ENCODE peak calls at places on chromosomes 7 and 10, in nine cellular contexts. K, H, D, B, N, Z, V, X and L are unnamed samples.

GRCh38 chr7:156984209-156984891 is 26.1 kb downstream of the MNX1 start:
- DNase-seq in K (no peak), H (no peak), D (peak), B (no peak), N (no peak), Z (no peak), V (no peak), X (no peak), L (no peak)

GRCh38 chr7:132865766-132866531 is 215.9 kb downstream of the CHCHD3 start:
- DNase-seq in K (no peak), H (no peak), D (peak), B (no peak), N (no peak), Z (no peak), V (no peak), X (no peak), L (no peak)

GRCh38 chr10:9510626-9511025 is 1456.1 kb downstream of the GATA3 start:
- DNase-seq in K (no peak), H (no peak), D (no peak), B (no peak), N (no peak), Z (no peak), V (no peak), X (no peak), L (no peak)

GRCh38 chr7:137242616-137243015 is 100.9 kb downstream of the PTN start:
- DNase-seq in K (no peak), H (no peak), D (no peak), B (no peak), N (no peak), Z (no peak), V (no peak), X (no peak), L (no peak)

GRCh38 chr7:43648725-43649406 is 66.0 kb downstream of the STK17A start:
- DNase-seq in K (peak), H (peak), D (peak), B (no peak), N (no peak), Z (peak), V (peak), X (peak), L (no peak)

GRCh38 chr10:125629758-125630376 is 53.1 kb downstream of the TEX36 start:
- DNase-seq in K (no peak), H (no peak), D (peak), B (no peak), N (no peak), Z (no peak), V (peak), X (no peak), L (no peak)

GRCh38 chr10:45424668-45425404 is 50.8 kb downstream of the ALOX5 start:
- DNase-seq in K (no peak), H (no peak), D (no peak), B (no peak), N (no peak), Z (no peak), V (no peak), X (no peak), L (no peak)

GRCh38 chr7:105131890-105132289 is 117.9 kb downstream of the KMT2E start:
- DNase-seq in K (peak), H (no peak), D (no peak), B (no peak), N (no peak), Z (no peak), V (no peak), X (no peak), L (no peak)

GRCh38 chr10:4522296-4523000 is 303.6 kb upstream of the AKR1E2 start:
- DNase-seq in K (no peak), H (no peak), D (no peak), B (no peak), N (no peak), Z (no peak), V (no peak), X (no peak), L (no peak)

GRCh38 chr7:11232462-11232861 is 258.8 kb downstream of the PHF14 start:
- DNase-seq in K (no peak), H (no peak), D (peak), B (no peak), N (no peak), Z (no peak), V (no peak), X (no peak), L (no peak)

GRCh38 chr7:134602921-134603394 is 43.7 kb upstream of the BPGM start:
- DNase-seq in K (no peak), H (peak), D (no peak), B (no peak), N (no peak), Z (no peak), V (peak), X (no peak), L (no peak)

GRCh38 chr7:156475666-156476065 is 164.9 kb upstream of the RNF32 start:
- DNase-seq in K (no peak), H (no peak), D (peak), B (no peak), N (no peak), Z (no peak), V (peak), X (no peak), L (no peak)

GRCh38 chr7:148838905-148839304 is 45.2 kb downstream of the EZH2 start:
- DNase-seq in K (no peak), H (no peak), D (no peak), B (no peak), N (no peak), Z (no peak), V (no peak), X (peak), L (no peak)

GRCh38 chr10:132265878-132266496 is 41.8 kb downstream of the STK32C start:
- DNase-seq in K (no peak), H (no peak), D (peak), B (no peak), N (no peak), Z (no peak), V (no peak), X (no peak), L (peak)

GRCh38 chr7:3380034-3380433 is 79.0 kb downstream of the SDK1 start:
- DNase-seq in K (no peak), H (no peak), D (no peak), B (no peak), N (no peak), Z (no peak), V (no peak), X (no peak), L (no peak)

GRCh38 chr7:85074-85945 is 107.1 kb upstream of the FAM20C start:
- DNase-seq in K (no peak), H (no peak), D (peak), B (no peak), N (no peak), Z (no peak), V (no peak), X (no peak), L (no peak)

GRCh38 chr10:22599048-22599561 is 115.3 kb downstream of the PIP4K2A start:
- DNase-seq in K (no peak), H (no peak), D (peak), B (no peak), N (no peak), Z (no peak), V (peak), X (no peak), L (no peak)

GRCh38 chr10:110774069-110775021 is 97.4 kb upstream of the PDCD4 start:
- DNase-seq in K (peak), H (no peak), D (peak), B (no peak), N (no peak), Z (no peak), V (peak), X (no peak), L (no peak)

GRCh38 chr10:17673517-17674051 is 29.6 kb downstream of the STAM start:
- DNase-seq in K (no peak), H (no peak), D (peak), B (no peak), N (no peak), Z (no peak), V (peak), X (no peak), L (no peak)

GRCh38 chr10:132631348-132631735 is 93.8 kb downstream of the INPP5A start:
- DNase-seq in K (no peak), H (no peak), D (peak), B (no peak), N (no peak), Z (no peak), V (no peak), X (no peak), L (no peak)

GRCh38 chr10:72069751-72070501 is 18.4 kb downstream of the SPOCK2 start:
- DNase-seq in K (no peak), H (no peak), D (no peak), B (no peak), N (no peak), Z (no peak), V (no peak), X (no peak), L (no peak)

GRCh38 chr7:125253454-125254182 is 324.0 kb upstream of the POT1 start:
- DNase-seq in K (no peak), H (no peak), D (peak), B (no peak), N (no peak), Z (no peak), V (no peak), X (no peak), L (no peak)

GRCh38 chr10:15123749-15124184 is 26.6 kb downstream of the RPP38 start:
- DNase-seq in K (no peak), H (no peak), D (peak), B (no peak), N (no peak), Z (no peak), V (peak), X (no peak), L (no peak)

GRCh38 chr7:158097511-158098124 is 490.0 kb downstream of the PTPRN2 start:
- DNase-seq in K (no peak), H (no peak), D (no peak), B (no peak), N (no peak), Z (no peak), V (peak), X (no peak), L (no peak)

GRCh38 chr7:92158660-92159575 is 20.0 kb downstream of the LRRD1 start:
- DNase-seq in K (no peak), H (no peak), D (peak), B (no peak), N (no peak), Z (no peak), V (peak), X (no peak), L (no peak)

GRCh38 chr10:102775973-102776669 is 32.4 kb downstream of the WBP1L start:
- DNase-seq in K (no peak), H (peak), D (peak), B (peak), N (no peak), Z (no peak), V (no peak), X (no peak), L (no peak)

GRCh38 chr10:88066319-88066718 is 202.9 kb downstream of the PTEN start:
- DNase-seq in K (no peak), H (no peak), D (no peak), B (no peak), N (no peak), Z (no peak), V (no peak), X (no peak), L (no peak)

GRCh38 chr7:133436014-133436428 is 183.1 kb downstream of the EXOC4 start:
- DNase-seq in K (no peak), H (no peak), D (peak), B (no peak), N (no peak), Z (no peak), V (peak), X (no peak), L (no peak)

GRCh38 chr10:97270523-97271154 is 21.8 kb downstream of the ARHGAP19 start:
- DNase-seq in K (no peak), H (no peak), D (peak), B (no peak), N (no peak), Z (no peak), V (no peak), X (no peak), L (no peak)

GRCh38 chr7:47497367-47498096 is 84.4 kb downstream of the TNS3 start:
- DNase-seq in K (no peak), H (peak), D (peak), B (no peak), N (no peak), Z (no peak), V (no peak), X (no peak), L (no peak)

GRCh38 chr7:150973571-150974451 is 4.3 kb downstream of the KCNH2 start:
- DNase-seq in K (no peak), H (no peak), D (no peak), B (no peak), N (no peak), Z (peak), V (no peak), X (no peak), L (peak)

GRCh38 chr7:12594122-12594897 is 23.8 kb downstream of the SCIN start:
- DNase-seq in K (no peak), H (no peak), D (no peak), B (no peak), N (no peak), Z (no peak), V (no peak), X (no peak), L (no peak)

GRCh38 chr10:131818510-131819234 is 82.1 kb upstream of the PPP2R2D start:
- DNase-seq in K (no peak), H (no peak), D (no peak), B (no peak), N (no peak), Z (no peak), V (no peak), X (no peak), L (no peak)

GRCh38 chr7:15684834-15685233 is 1.6 kb downstream of the MEOX2 start:
- DNase-seq in K (no peak), H (no peak), D (no peak), B (no peak), N (no peak), Z (no peak), V (no peak), X (no peak), L (no peak)

GRCh38 chr7:107069457-107069856 is 25.0 kb downstream of the PRKAR2B start:
- DNase-seq in K (no peak), H (no peak), D (peak), B (no peak), N (no peak), Z (no peak), V (no peak), X (no peak), L (no peak)